ENCODE peak calls at places on chromosomes 6 and 20, in seven cellular contexts. S, Z, E, X, H, M and O are unnamed samples.

GRCh38 chr6:15246217-15247211 is 645 bp downstream of the JARID2 start:
- DNase-seq in S (no peak), M (no peak), E (peak; percentile 49), H (no peak), Z (no peak), X (no peak), O (no peak)

GRCh38 chr20:14310977-14311654 is 26.3 kb downstream of the FLRT3 start:
- DNase-seq in X (no peak), H (no peak), E (peak; percentile 29), S (no peak), M (no peak), Z (no peak), O (no peak)

GRCh38 chr6:128574413-128574812 is 54.0 kb upstream of the PTPRK start:
- DNase-seq in M (no peak), S (no peak), H (no peak), X (no peak), E (no peak), Z (no peak), O (no peak)

GRCh38 chr20:5033566-5033965 is 32.3 kb upstream of the SLC23A2 start:
- DNase-seq in X (no peak), E (peak; percentile 47), M (no peak), Z (no peak), S (no peak), H (no peak), O (no peak)

GRCh38 chr6:135951169-135951568 is 99.7 kb downstream of the PDE7B start:
- DNase-seq in S (no peak), H (no peak), X (no peak), Z (no peak), E (no peak), M (no peak), O (no peak)

GRCh38 chr6:170233304-170234205 is 57.3 kb downstream of the DLL1 start:
- DNase-seq in E (no peak), H (no peak), Z (peak; percentile 64), X (peak; percentile 7), S (no peak), M (no peak), O (no peak)

GRCh38 chr6:131013495-131013894 is 49.5 kb downstream of the EPB41L2 start:
- DNase-seq in M (no peak), H (no peak), S (peak; percentile 45), E (peak; percentile 88), Z (no peak), X (no peak), O (no peak)

GRCh38 chr6:14211596-14211961 is 94.0 kb downstream of the CD83 start:
- DNase-seq in S (peak; percentile 46), X (peak; percentile 60), M (peak; percentile 62), Z (peak; percentile 78), E (peak; percentile 37), H (peak; percentile 70), O (peak; percentile 38)

GRCh38 chr20:3786126-3786484 is 435 bp downstream of the CENPB start:
- DNase-seq in Z (peak; percentile 87), M (peak; percentile 56), X (peak; percentile 62), S (peak; percentile 55), E (peak; percentile 61), H (peak; percentile 55), O (no peak)

GRCh38 chr20:1490643-1491042 is 577 bp downstream of the SIRPB2 start:
- DNase-seq in S (no peak), X (no peak), E (no peak), Z (no peak), H (no peak), M (no peak), O (no peak)

GRCh38 chr20:3925899-3926638 is 36.9 kb downstream of the PANK2 start:
- DNase-seq in S (no peak), E (no peak), M (no peak), X (no peak), H (peak; percentile 43), Z (peak; percentile 51), O (no peak)

DNA sequence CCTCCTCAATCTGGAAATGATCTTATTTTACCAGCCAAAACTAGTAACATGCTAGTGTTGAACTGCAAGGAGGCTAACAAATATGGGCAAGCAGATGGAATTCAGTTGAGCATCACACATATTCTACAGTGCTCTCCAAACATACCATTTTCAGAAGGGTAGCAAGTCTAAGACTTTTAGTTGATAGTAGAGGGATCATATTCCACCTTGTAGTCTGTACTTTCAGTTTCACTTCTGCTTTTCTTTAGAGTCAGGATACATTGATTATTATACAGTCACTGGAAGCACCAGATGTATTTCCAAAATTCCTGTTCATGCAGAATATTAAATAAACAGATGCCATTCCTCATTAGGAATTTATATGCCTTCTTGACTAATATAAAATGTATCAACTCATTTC is 361.9 kb downstream of the CENPW start:
- DNase-seq in H (no peak), M (no peak), E (peak; percentile 28), S (no peak), Z (no peak), X (no peak), O (no peak)
- H3K4me3 ChIP-seq in H (no peak overlapping the region), M (no peak overlapping the region), E (no peak overlapping the region), S (no peak overlapping the region), Z (no peak overlapping the region), X (no peak overlapping the region), O (no peak overlapping the region)

DNA sequence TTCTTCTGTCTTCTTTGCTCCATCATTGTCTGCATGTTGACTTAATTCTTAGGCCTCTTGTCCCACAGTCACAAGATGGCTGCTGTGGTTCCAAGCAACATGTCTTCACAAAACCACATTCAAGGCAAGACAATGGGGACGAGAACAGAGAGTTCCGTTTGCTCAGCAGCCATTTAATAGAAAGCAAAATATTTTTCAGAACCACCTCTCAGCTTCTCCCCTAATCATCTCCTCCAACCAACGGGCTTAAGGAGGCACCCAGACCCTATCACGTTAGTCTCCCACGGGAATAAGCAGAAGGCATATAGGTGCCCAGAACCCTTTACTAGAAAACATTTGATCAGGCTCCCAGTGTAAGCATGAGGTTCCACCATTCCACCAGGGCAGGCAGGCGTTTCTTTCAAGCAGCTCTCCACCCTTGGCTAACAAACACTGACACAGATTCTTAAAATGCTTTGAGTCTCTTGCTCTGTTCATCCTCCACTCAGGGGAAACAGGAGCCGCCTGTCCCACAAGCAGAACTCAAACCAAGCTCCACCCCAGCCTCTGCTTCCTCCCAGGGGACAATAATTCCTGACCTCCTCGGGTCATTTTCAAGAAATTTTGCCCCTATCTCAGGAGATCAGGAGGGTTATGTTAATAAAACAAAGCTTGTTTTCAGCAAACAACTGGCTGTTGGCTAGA is 19.0 kb downstream of the BMP7 start:
- DNase-seq in S (no peak), Z (no peak), M (no peak), H (no peak), X (no peak), E (no peak), O (no peak)
- H3K27ac ChIP-seq in S (no peak overlapping the region), Z (no peak overlapping the region), M (no peak overlapping the region), H (no peak overlapping the region), X (peak overlapping the region; percentile 15), E (no peak overlapping the region), O (no peak overlapping the region)

GRCh38 chr20:50666709-50667310 is 24.5 kb downstream of the RIPOR3 start:
- DNase-seq in Z (no peak), E (no peak), M (no peak), H (no peak), X (no peak), S (no peak), O (no peak)

GRCh38 chr20:50670126-50670862 is 21.0 kb downstream of the RIPOR3 start:
- DNase-seq in E (peak; percentile 31), M (no peak), S (no peak), H (no peak), Z (no peak), X (no peak), O (no peak)

GRCh38 chr20:50671626-50672025 is 19.7 kb downstream of the RIPOR3 start:
- DNase-seq in Z (no peak), S (no peak), X (no peak), H (no peak), E (no peak), M (no peak), O (no peak)

GRCh38 chr20:50668798-50669197 is 22.5 kb downstream of the RIPOR3 start:
- DNase-seq in S (no peak), H (no peak), Z (no peak), E (no peak), M (no peak), X (no peak), O (no peak)

DNA sequence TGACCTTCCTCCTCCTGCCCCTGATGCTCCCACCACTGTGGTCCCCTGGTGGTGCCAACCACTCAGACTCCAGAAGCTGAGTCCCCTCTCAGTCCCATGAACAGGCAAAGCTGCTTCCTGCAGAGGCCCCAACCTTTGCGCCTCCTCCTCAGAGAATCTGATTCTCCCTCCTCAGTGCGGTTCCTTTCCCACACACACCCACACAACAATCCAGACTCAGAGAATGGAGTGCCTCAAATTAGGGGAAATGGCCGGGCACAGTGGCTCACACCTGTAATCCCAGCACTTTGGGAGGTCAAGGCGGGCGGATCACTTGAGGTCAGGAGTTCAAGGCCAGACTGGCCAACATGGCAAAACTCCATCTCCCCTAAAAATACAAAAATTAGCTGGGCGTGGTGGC is 23.0 kb downstream of the RIPOR3 start:
- DNase-seq in M (no peak), E (no peak), Z (no peak), X (no peak), S (no peak), H (no peak), O (no peak)
- H3K4me1 ChIP-seq in M (no peaks in the 10 kb centered on the region), E (no peaks in the 10 kb centered on the region), Z (no peaks in the 10 kb centered on the region), X (peaks cover 14% of the 10 kb centered on the region), S (no peaks in the 10 kb centered on the region), H (no peaks in the 10 kb centered on the region), O (no peaks in the 10 kb centered on the region)

GRCh38 chr20:53739799-53740785 is 146.5 kb upstream of the ZNF217 start:
- DNase-seq in Z (no peak), H (no peak), X (no peak), S (peak; percentile 62), E (peak; percentile 44), M (no peak), O (no peak)

GRCh38 chr20:53738945-53739798 is 145.5 kb upstream of the ZNF217 start:
- DNase-seq in Z (no peak), E (no peak), H (no peak), M (no peak), S (peak; percentile 39), X (no peak), O (no peak)

GRCh38 chr20:53736757-53737403 is 143.2 kb upstream of the ZNF217 start:
- DNase-seq in E (peak; percentile 49), S (peak; percentile 42), H (peak; percentile 80), Z (no peak), M (no peak), X (no peak), O (no peak)

GRCh38 chr20:53737404-53738038 is 143.9 kb upstream of the ZNF217 start:
- DNase-seq in M (no peak), X (no peak), E (no peak), H (peak; percentile 22), S (no peak), Z (no peak), O (no peak)

GRCh38 chr20:53738039-53738944 is 144.7 kb upstream of the ZNF217 start:
- DNase-seq in M (peak; percentile 53), E (peak; percentile 90), Z (no peak), S (peak; percentile 67), X (peak; percentile 54), H (peak; percentile 75), O (peak; percentile 74)
- H3K4me3 ChIP-seq in M (no peak overlapping the region), E (peak overlapping the region; percentile 22), Z (no peak overlapping the region), S (peak overlapping the region; percentile 12), X (peak overlapping the region; percentile 46), H (no peak overlapping the region), O (no peak overlapping the region)

GRCh38 chr6:1313755-1314503 is 2.0 kb downstream of the FOXQ1 start:
- DNase-seq in H (peak; percentile 76), E (no peak), X (no peak), M (no peak), S (no peak), Z (no peak), O (no peak)
- H3K27ac ChIP-seq in H (no peak overlapping the region), E (no peak overlapping the region), X (no peak overlapping the region), M (no peak overlapping the region), S (no peak overlapping the region), Z (no peak overlapping the region), O (peak overlapping the region; percentile 24)

GRCh38 chr20:16694176-16694575 is 35.6 kb upstream of the SNRPB2 start:
- DNase-seq in H (no peak), Z (no peak), M (no peak), X (no peak), E (no peak), S (no peak), O (no peak)
- H3K4me1 ChIP-seq in H (no peaks in the 10 kb centered on the region), Z (no peaks in the 10 kb centered on the region), M (no peaks in the 10 kb centered on the region), X (peaks cover 3% of the 10 kb centered on the region), E (no peaks in the 10 kb centered on the region), S (no peaks in the 10 kb centered on the region), O (no peaks in the 10 kb centered on the region)